ENCODE peak calls at places on chromosomes 16 and 17, in four cellular contexts. W, Z, B and L are unnamed samples.

GRCh38 chr16:1460602-1461138 is 14.2 kb downstream of the CLCN7 start:
- DNase-seq in W (no peak), Z (no peak), B (no peak), L (no peak)

GRCh38 chr17:70308619-70309018 is 139.3 kb downstream of the KCNJ2 start:
- DNase-seq in W (no peak), Z (no peak), B (no peak), L (peak; percentile 23)

GRCh38 chr16:87822571-87822970 is 46.7 kb downstream of the SLC7A5 start:
- DNase-seq in W (no peak), Z (no peak), B (no peak), L (peak; percentile 98)

GRCh38 chr16:1556254-1556653 is 22.8 kb downstream of the TMEM204 start:
- DNase-seq in W (no peak), Z (no peak), B (no peak), L (no peak)

GRCh38 chr16:53430363-53430762 is 3.9 kb upstream of the RBL2 start:
- DNase-seq in W (no peak), Z (no peak), B (no peak), L (no peak)

GRCh38 chr16:2415085-2415484 is 14.2 kb upstream of the CCNF start:
- DNase-seq in W (no peak), Z (no peak), B (no peak), L (no peak)

GRCh38 chr17:67879662-67880061 is 54.4 kb downstream of the BPTF start:
- DNase-seq in W (no peak), Z (no peak), B (no peak), L (peak; percentile 41)

GRCh38 chr17:83176956-83177583 is 97.7 kb downstream of the METRNL start:
- DNase-seq in W (no peak), Z (no peak), B (no peak), L (no peak)

GRCh38 chr17:35614835-35615234 is 27.7 kb downstream of the AP2B1 start:
- DNase-seq in W (no peak), Z (no peak), B (no peak), L (no peak)

GRCh38 chr17:8489841-8490240 is 54.2 kb downstream of the NDEL1 start:
- DNase-seq in W (no peak), Z (no peak), B (no peak), L (no peak)